ENCODE peak calls at places on chromosomes 12 and 14, in six cellular contexts. E is Kasumi-1, G is naive B cell, P is pons, F is HuH-7.5, L is AG09319. M is an unnamed sample.

GRCh38 chr12:93137656-93138612 is 208.8 kb upstream of the EEA1 start:
- DNase-seq in G (no peak), F (no peak), E (no peak), L (peak), P (no peak), M (no peak)

GRCh38 chr14:86597279-86597678 is 1067.3 kb downstream of the FLRT2 start:
- DNase-seq in L (no peak), E (no peak), F (no peak), G (no peak), P (no peak), M (no peak)

GRCh38 chr12:5723711-5724252 is 221.3 kb downstream of the ANO2 start:
- DNase-seq in P (no peak), E (no peak), F (no peak), L (no peak), G (no peak), M (no peak)

GRCh38 chr14:68734231-68734732 is 58.6 kb downstream of the ZFP36L1 start:
- DNase-seq in E (peak), G (no peak), P (no peak), F (no peak), L (no peak), M (peak)

GRCh38 chr12:123131291-123131831 is 19.5 kb downstream of the PITPNM2 start:
- DNase-seq in L (no peak), E (no peak), P (no peak), G (no peak), F (no peak), M (no peak)

GRCh38 chr12:115383668-115384067 is 699.7 kb upstream of the TBX3 start:
- DNase-seq in L (no peak), P (no peak), E (no peak), G (no peak), F (no peak), M (no peak)

GRCh38 chr12:62724947-62725447 is 210.0 kb downstream of the PPM1H start:
- DNase-seq in P (no peak), F (peak), G (no peak), E (no peak), L (peak), M (no peak)

GRCh38 chr14:66649515-66649914 is 141.6 kb downstream of the GPHN start:
- DNase-seq in P (no peak), L (no peak), G (no peak), F (no peak), E (no peak), M (no peak)

GRCh38 chr14:54642950-54643695 is 76.2 kb downstream of the SAMD4A start:
- DNase-seq in L (no peak), E (peak), G (peak), F (no peak), P (no peak), M (no peak)

GRCh38 chr12:120713861-120714482 is 3.7 kb downstream of the UNC119B start:
- DNase-seq in G (peak), P (peak), L (peak), F (peak), E (peak), M (peak)

GRCh38 chr14:79820866-79821535 is 390.3 kb downstream of the DIO2 start:
- DNase-seq in F (no peak), G (no peak), E (no peak), L (no peak), P (no peak), M (no peak)

GRCh38 chr12:132579747-132580146 is 30.6 kb downstream of the LRCOL1 start:
- DNase-seq in G (no peak), P (no peak), L (no peak), E (no peak), F (no peak), M (no peak)

GRCh38 chr14:66979083-66979974 is 209.9 kb upstream of the GARIN2 start:
- DNase-seq in L (no peak), F (no peak), P (no peak), E (no peak), G (no peak), M (no peak)

GRCh38 chr14:38522724-38523123 is 266.8 kb upstream of the CLEC14A start:
- DNase-seq in F (no peak), P (no peak), E (no peak), G (no peak), L (no peak), M (no peak)

GRCh38 chr12:122749569-122750332 is 2.9 kb upstream of the DENR start:
- DNase-seq in G (no peak), L (no peak), E (no peak), P (no peak), F (peak), M (no peak)

GRCh38 chr14:79597561-79597960 is 613.7 kb downstream of the DIO2 start:
- DNase-seq in L (no peak), P (no peak), G (no peak), E (no peak), F (no peak), M (no peak)

GRCh38 chr14:77059276-77059934 is 30.9 kb upstream of the IRF2BPL start:
- DNase-seq in L (peak), P (peak), E (no peak), F (no peak), G (no peak), M (no peak)

GRCh38 chr12:63084501-63084900 is 66.5 kb downstream of the AVPR1A start:
- DNase-seq in F (no peak), E (no peak), G (no peak), L (no peak), P (no peak), M (no peak)

GRCh38 chr12:98355322-98355721 is 160.1 kb upstream of the TMPO start:
- DNase-seq in F (no peak), P (no peak), E (no peak), G (no peak), L (no peak), M (no peak)

GRCh38 chr14:22271838-22272237 is 317.2 kb downstream of the DAD1 start:
- DNase-seq in E (no peak), G (no peak), F (no peak), P (no peak), L (no peak), M (no peak)

GRCh38 chr14:65211341-65211987 is 109.1 kb upstream of the MAX start:
- DNase-seq in G (no peak), L (peak), E (no peak), F (no peak), P (no peak), M (no peak)

GRCh38 chr14:20751963-20752562 is 6.4 kb downstream of the EDDM3A start:
- DNase-seq in G (no peak), E (no peak), P (no peak), L (no peak), F (no peak), M (no peak)

GRCh38 chr12:109963743-109964429 is 32.3 kb downstream of the GIT2 start:
- DNase-seq in L (no peak), F (no peak), P (no peak), E (no peak), G (no peak), M (no peak)

GRCh38 chr14:94524093-94524492 is 14.8 kb upstream of the SERPINA12 start:
- DNase-seq in G (no peak), L (no peak), P (no peak), F (no peak), E (no peak), M (no peak)

GRCh38 chr12:124053855-124054254 is 80.8 kb downstream of the ZNF664 start:
- DNase-seq in G (no peak), L (peak), P (peak), F (peak), E (no peak), M (no peak)

GRCh38 chr14:31902002-31902401 is 175.1 kb upstream of the ARHGAP5 start:
- DNase-seq in F (peak), G (no peak), E (no peak), L (no peak), P (no peak), M (no peak)

GRCh38 chr14:22448905-22449611 is 140.0 kb downstream of the DAD1 start:
- DNase-seq in E (no peak), F (no peak), L (no peak), G (no peak), P (no peak), M (peak)

GRCh38 chr12:99332936-99333591 is 314.5 kb upstream of the GARIN6 start:
- DNase-seq in E (no peak), F (no peak), G (no peak), P (no peak), L (no peak), M (no peak)

GRCh38 chr12:69621551-69621950 is 10.8 kb upstream of the LRRC10 start:
- DNase-seq in F (no peak), P (no peak), L (no peak), E (no peak), G (no peak), M (no peak)

GRCh38 chr12:68608191-68608590 is 2.5 kb upstream of the RAP1B start:
- DNase-seq in E (no peak), G (no peak), L (no peak), P (no peak), F (no peak), M (no peak)

GRCh38 chr12:112988224-112988623 is 9.9 kb downstream of the OAS2 start:
- DNase-seq in G (no peak), F (no peak), L (no peak), P (no peak), E (no peak), M (no peak)

GRCh38 chr14:35374273-35374681 is 30.3 kb downstream of the NFKBIA start:
- DNase-seq in P (peak), F (no peak), L (peak), E (peak), G (no peak), M (no peak)

GRCh38 chr14:102155150-102155549 is 15.5 kb downstream of the WDR20 start:
- DNase-seq in G (no peak), P (no peak), F (no peak), E (no peak), L (no peak), M (no peak)

GRCh38 chr14:30132201-30132600 is 204.6 kb upstream of the PRKD1 start:
- DNase-seq in E (no peak), F (no peak), P (no peak), G (no peak), L (no peak), M (no peak)

GRCh38 chr12:96368233-96368632 is 32.0 kb downstream of the CDK17 start:
- DNase-seq in E (no peak), F (no peak), P (peak), G (no peak), L (no peak), M (no peak)

GRCh38 chr14:59541731-59542130 is 34.9 kb downstream of the CCDC175 start:
- DNase-seq in L (no peak), G (no peak), E (no peak), P (no peak), F (no peak), M (no peak)

GRCh38 chr12:103303484-103303883 is 192.3 kb downstream of the C12orf42 start:
- DNase-seq in E (no peak), P (no peak), G (no peak), L (no peak), F (peak), M (no peak)

GRCh38 chr12:63045020-63045860 is 105.8 kb downstream of the AVPR1A start:
- DNase-seq in E (no peak), G (no peak), P (no peak), L (peak), F (no peak), M (no peak)